ENCODE peak calls at places on chromosomes 3 and 15, in seven cellular contexts. J, M, G, A, F, V and D are unnamed samples.

GRCh38 chr3:186413615-186414415 is 51.8 kb upstream of the DGKG start:
- DNase-seq in J (no peak), M (peak), G (no peak), A (no peak), F (no peak), V (peak), D (no peak)

GRCh38 chr15:31328999-31329639 is 2.5 kb downstream of the KLF13 start:
- DNase-seq in J (no peak), M (peak), G (no peak), A (peak), F (no peak), V (no peak), D (no peak)

GRCh38 chr3:67864587-67865183 is 210.3 kb upstream of the SUCLG2 start:
- DNase-seq in J (no peak), M (no peak), G (no peak), A (no peak), F (no peak), V (no peak), D (no peak)

GRCh38 chr15:67149859-67150824 is 84.7 kb downstream of the SMAD3 start:
- DNase-seq in J (no peak), M (no peak), G (no peak), A (peak), F (no peak), V (peak), D (no peak)

GRCh38 chr15:58606577-58607080 is 142.9 kb downstream of the ADAM10 start:
- DNase-seq in J (no peak), M (no peak), G (no peak), A (no peak), F (no peak), V (no peak), D (no peak)

GRCh38 chr3:158808697-158809096 is 6.8 kb downstream of the MFSD1 start:
- DNase-seq in J (no peak), M (no peak), G (no peak), A (no peak), F (no peak), V (no peak), D (no peak)

GRCh38 chr3:195246608-195247007 is 24.4 kb downstream of the XXYLT1 start:
- DNase-seq in J (no peak), M (no peak), G (no peak), A (no peak), F (no peak), V (no peak), D (no peak)

GRCh38 chr3:127748754-127749327 is 73.5 kb downstream of the MGLL start:
- DNase-seq in J (no peak), M (no peak), G (no peak), A (no peak), F (no peak), V (peak), D (no peak)

GRCh38 chr15:29887719-29888118 is 65.5 kb upstream of the TJP1 start:
- DNase-seq in J (no peak), M (no peak), G (no peak), A (no peak), F (no peak), V (no peak), D (no peak)

GRCh38 chr15:69400850-69401249 is 13.3 kb upstream of the KIF23 start:
- DNase-seq in J (peak), M (no peak), G (no peak), A (no peak), F (no peak), V (no peak), D (no peak)

GRCh38 chr3:38689774-38690173 is 40.3 kb upstream of the SCN5A start:
- DNase-seq in J (no peak), M (no peak), G (no peak), A (no peak), F (no peak), V (no peak), D (no peak)

GRCh38 chr3:7193271-7193670 is 332.4 kb downstream of the GRM7 start:
- DNase-seq in J (no peak), M (no peak), G (no peak), A (no peak), F (no peak), V (no peak), D (no peak)

GRCh38 chr3:160473978-160474377 is 24.4 kb upstream of the TRIM59 start:
- DNase-seq in J (no peak), M (no peak), G (no peak), A (no peak), F (no peak), V (no peak), D (no peak)

GRCh38 chr3:49020335-49021212 is 1.3 kb upstream of the NDUFAF3 start:
- DNase-seq in J (no peak), M (peak), G (no peak), A (peak), F (no peak), V (peak), D (no peak)